ENCODE peak calls at places on chromosomes 3 and 15, in five cellular contexts. Q is stomach, B is HCT116, E is neural progenitor cell, H is endodermal cell. I is an unnamed sample.

GRCh38 chr3:115381573-115381912 is 234.5 kb upstream of the ZBTB20 start:
- DNase-seq in H (no peak), Q (no peak), B (no peak), E (no peak), I (no peak)

GRCh38 chr15:59632714-59633113 is 21.1 kb downstream of the GCNT3 start:
- DNase-seq in B (no peak), E (peak; percentile 69), H (peak; percentile 86), Q (no peak), I (no peak)

GRCh38 chr15:65762914-65763787 is 28.9 kb downstream of the DENND4A start:
- DNase-seq in H (no peak), B (no peak), Q (no peak), E (no peak), I (no peak)

GRCh38 chr15:48719668-48720067 is 74.2 kb upstream of the FBN1 start:
- DNase-seq in H (no peak), B (no peak), E (no peak), Q (no peak), I (no peak)

GRCh38 chr3:59772416-59773408 is 722.9 kb upstream of the CFAP20DC start:
- DNase-seq in E (no peak), H (no peak), B (no peak), Q (no peak), I (peak; percentile 73)

GRCh38 chr15:70669966-70670658 is 93.2 kb downstream of the UACA start:
- DNase-seq in H (no peak), Q (peak; percentile 49), E (no peak), B (no peak), I (no peak)

GRCh38 chr3:187665764-187666402 is 4.3 kb downstream of the SST start:
- DNase-seq in H (no peak), B (no peak), Q (no peak), E (no peak), I (no peak)

GRCh38 chr3:39189648-39190269 is 2.6 kb downstream of the XIRP1 start:
- DNase-seq in E (peak; percentile 81), B (peak; percentile 53), H (peak; percentile 91), Q (peak; percentile 79), I (peak; percentile 60)

GRCh38 chr3:7307410-7307809 is 446.5 kb downstream of the GRM7 start:
- DNase-seq in H (no peak), B (no peak), E (no peak), Q (no peak), I (no peak)

GRCh38 chr3:23728651-23729117 is 77.1 kb upstream of the UBE2E1 start:
- DNase-seq in B (no peak), Q (no peak), E (peak; percentile 76), H (peak; percentile 75), I (no peak)

GRCh38 chr15:56910801-56911200 is 7.6 kb upstream of the TCF12 start:
- DNase-seq in B (no peak), H (no peak), E (no peak), Q (no peak), I (no peak)

GRCh38 chr15:70788114-70789049 is 25.0 kb upstream of the UACA start:
- DNase-seq in Q (no peak), H (no peak), E (no peak), B (peak; percentile 13), I (no peak)

GRCh38 chr15:29925227-29926082 is 103.2 kb upstream of the TJP1 start:
- DNase-seq in E (peak; percentile 86), B (peak; percentile 71), Q (peak; percentile 38), H (peak; percentile 97), I (no peak)

GRCh38 chr3:184556502-184557347 is 4.9 kb upstream of the EPHB3 start:
- DNase-seq in H (no peak), Q (no peak), B (no peak), E (no peak), I (peak; percentile 56)

GRCh38 chr3:195715583-195716266 is 5.1 kb upstream of the MUC20 start:
- DNase-seq in H (peak; percentile 42), E (no peak), Q (peak; percentile 34), B (peak; percentile 89), I (no peak)

GRCh38 chr3:72724070-72724469 is 124.2 kb downstream of the SHQ1 start:
- DNase-seq in H (no peak), E (no peak), Q (no peak), B (peak; percentile 87), I (no peak)

GRCh38 chr3:155032918-155033317 is 47.2 kb upstream of the MME start:
- DNase-seq in H (no peak), E (no peak), B (no peak), Q (no peak), I (no peak)

GRCh38 chr15:55588070-55588817 is at the start of gene PYGO1:
- DNase-seq in B (no peak), H (peak; percentile 89), E (peak; percentile 90), Q (peak; percentile 48), I (peak; percentile 23)

GRCh38 chr3:38646630-38647029 is 2.9 kb downstream of the SCN5A start:
- DNase-seq in B (no peak), Q (no peak), E (peak; percentile 74), H (peak; percentile 82), I (no peak)

GRCh38 chr3:169746924-169747323 is 17.9 kb downstream of the TERC start:
- DNase-seq in Q (no peak), E (no peak), B (no peak), H (no peak), I (no peak)

GRCh38 chr3:108329087-108329486 is 32.7 kb downstream of the HHLA2 start:
- DNase-seq in B (no peak), H (no peak), E (no peak), Q (no peak), I (no peak)

GRCh38 chr3:32842987-32843386 is 25.2 kb downstream of the TRIM71 start:
- DNase-seq in E (peak; percentile 51), Q (no peak), B (no peak), H (peak; percentile 70), I (no peak)

GRCh38 chr3:30426319-30426993 is 179.9 kb upstream of the TGFBR2 start:
- DNase-seq in B (no peak), Q (no peak), E (peak; percentile 8), H (peak; percentile 48), I (no peak)

GRCh38 chr3:104952587-104952986 is 414.1 kb upstream of the ALCAM start:
- DNase-seq in B (no peak), H (no peak), Q (peak; percentile 52), E (no peak), I (no peak)

GRCh38 chr15:72358532-72359180 is 17.2 kb downstream of the HEXA start:
- DNase-seq in H (no peak), Q (peak; percentile 37), E (no peak), B (no peak), I (no peak)

GRCh38 chr3:103589770-103590169 is 1155.0 kb downstream of the ZPLD1 start:
- DNase-seq in H (no peak), Q (no peak), B (no peak), E (no peak), I (no peak)

GRCh38 chr15:74203914-74204431 is 1.4 kb upstream of the STRA6 start:
- DNase-seq in Q (no peak), H (peak; percentile 85), E (peak; percentile 69), B (no peak), I (no peak)

GRCh38 chr3:129610276-129610675 is 3.8 kb upstream of the PLXND1 start:
- DNase-seq in E (no peak), Q (no peak), B (no peak), H (peak; percentile 71), I (no peak)

GRCh38 chr3:139797724-139798343 is 120.1 kb upstream of the NMNAT3 start:
- DNase-seq in Q (no peak), H (peak; percentile 89), E (peak; percentile 76), B (no peak), I (no peak)

GRCh38 chr3:129503387-129504010 is 24.9 kb upstream of the RHO start:
- DNase-seq in E (no peak), H (no peak), Q (no peak), B (no peak), I (no peak)

GRCh38 chr3:10504161-10505049 is 981 bp downstream of the ATP2B2 start:
- DNase-seq in Q (no peak), B (no peak), H (no peak), E (no peak), I (no peak)

DNA sequence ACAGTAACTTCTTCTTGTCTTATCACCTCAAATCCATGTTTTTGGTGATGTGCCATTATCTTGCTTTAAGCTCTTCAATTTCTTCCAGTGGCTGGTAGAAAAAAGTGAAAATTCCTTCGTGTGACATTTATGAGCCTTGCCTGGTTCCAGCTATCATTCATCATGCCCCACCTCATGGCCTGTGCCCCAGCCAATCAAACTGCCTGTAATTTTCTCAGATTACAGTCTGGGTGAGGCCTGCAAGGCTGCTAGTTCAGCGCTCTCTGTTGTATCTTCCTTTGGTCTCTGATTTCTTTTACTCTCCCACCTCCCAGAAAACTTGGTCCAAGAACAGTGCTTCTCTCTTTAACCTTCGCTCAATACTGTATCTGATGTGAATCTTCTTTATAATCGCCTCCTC is 249.3 kb upstream of the ZNF717 start:
- DNase-seq in Q (no peak), E (no peak), B (no peak), H (no peak), I (no peak)
- H3K4me1 ChIP-seq in Q (no peaks in the 10 kb centered on the region), E (peaks cover 13% of the 10 kb centered on the region), B (no peaks in the 10 kb centered on the region), H (no peaks in the 10 kb centered on the region), I (no peaks in the 10 kb centered on the region)

GRCh38 chr3:194687638-194688206 is 2.0 kb downstream of the FAM43A start:
- DNase-seq in H (peak; percentile 94), E (peak; percentile 96), B (no peak), Q (peak; percentile 79), I (peak; percentile 60)

GRCh38 chr3:194686816-194687637 is 1.3 kb downstream of the FAM43A start:
- DNase-seq in B (no peak), E (peak; percentile 89), Q (peak; percentile 36), H (peak; percentile 77), I (no peak)

GRCh38 chr3:194686414-194686815 is 732 bp downstream of the FAM43A start:
- DNase-seq in B (no peak), E (no peak), Q (no peak), H (no peak), I (no peak)

GRCh38 chr3:194685050-194685722 is 497 bp upstream of the FAM43A start:
- DNase-seq in E (no peak), Q (peak; percentile 8), H (no peak), B (no peak), I (no peak)

GRCh38 chr3:194685723-194686413 is at the start of gene FAM43A:
- DNase-seq in Q (peak; percentile 88), H (peak; percentile 96), E (peak; percentile 91), B (peak; percentile 87), I (peak; percentile 59)
- H3K4me1 ChIP-seq in Q (peaks cover 64% of the 10 kb centered on the region), H (peaks cover 10% of the 10 kb centered on the region), E (peaks cover 5% of the 10 kb centered on the region), B (peaks cover 21% of the 10 kb centered on the region), I (peaks cover 19% of the 10 kb centered on the region)

GRCh38 chr3:152391671-152392070 is 122.9 kb downstream of the MBNL1 start:
- DNase-seq in E (no peak), B (no peak), H (no peak), Q (no peak), I (no peak)
- H3K4me1 ChIP-seq in E (peaks cover 5% of the 10 kb centered on the region), B (peaks cover 4% of the 10 kb centered on the region), H (no peaks in the 10 kb centered on the region), Q (peaks cover 98% of the 10 kb centered on the region), I (peaks cover 18% of the 10 kb centered on the region)

GRCh38 chr15:45130291-45131000 is 652 bp downstream of the DUOX1 start:
- DNase-seq in B (no peak), Q (no peak), E (no peak), H (no peak), I (no peak)

GRCh38 chr15:45126535-45127158 is 3.0 kb downstream of the DUOXA1 start:
- DNase-seq in B (peak; percentile 36), Q (peak; percentile 60), H (peak; percentile 62), E (peak; percentile 32), I (no peak)

GRCh38 chr15:45131510-45131909 is 1.7 kb downstream of the DUOX1 start:
- DNase-seq in Q (no peak), B (no peak), H (no peak), E (no peak), I (no peak)

GRCh38 chr15:45129651-45130129 is at the start of the genes DUOX1 and DUOXA1:
- DNase-seq in Q (peak; percentile 85), B (peak; percentile 16), E (peak; percentile 67), H (peak; percentile 88), I (no peak)

GRCh38 chr15:45128971-45129639 is 574 bp downstream of the DUOXA1 start:
- DNase-seq in E (peak; percentile 27), Q (no peak), B (no peak), H (peak; percentile 73), I (no peak)
- H3K4me1 ChIP-seq in E (peaks cover 5% of the 10 kb centered on the region), Q (peaks cover 17% of the 10 kb centered on the region), B (peaks cover 7% of the 10 kb centered on the region), H (peaks cover 3% of the 10 kb centered on the region), I (no peaks in the 10 kb centered on the region)

I was measured in naive thymus-derived CD4-positive, alpha-beta T cell.